ENCODE peak calls at places on chromosome 16, in six cellular contexts. Q, M, H, W, K and C are unnamed samples.
A peak's percentile ranks its signal among the peaks of the same experiment; 100 is the strongest.

GRCh38 chr16:30054959-30055553 is 10.5 kb upstream of the ALDOA start:
- DNase-seq in Q (no peak), M (peak; percentile 67), H (peak; percentile 79), W (no peak), K (no peak), C (no peak)

GRCh38 chr16:26263406-26263805 is 571.6 kb downstream of the HS3ST4 start:
- DNase-seq in Q (no peak), M (no peak), H (no peak), W (no peak), K (no peak), C (no peak)

GRCh38 chr16:5187402-5187952 is 89.9 kb upstream of the EEF2KMT start:
- DNase-seq in Q (no peak), M (no peak), H (no peak), W (no peak), K (no peak), C (no peak)

GRCh38 chr16:19771040-19771439 is 53.0 kb downstream of the IQCK start:
- DNase-seq in Q (no peak), M (no peak), H (no peak), W (no peak), K (no peak), C (no peak)

GRCh38 chr16:61892531-61892930 is 143.7 kb downstream of the CDH8 start:
- DNase-seq in Q (no peak), M (no peak), H (no peak), W (no peak), K (no peak), C (no peak)

GRCh38 chr16:55513616-55514015 is 4.7 kb downstream of the LPCAT2 start:
- DNase-seq in Q (no peak), M (no peak), H (no peak), W (no peak), K (no peak), C (no peak)

GRCh38 chr16:69717066-69717465 is 9.3 kb downstream of the NQO1 start:
- DNase-seq in Q (no peak), M (no peak), H (no peak), W (no peak), K (no peak), C (no peak)

GRCh38 chr16:89066746-89067145 is 26.9 kb upstream of the ACSF3 start:
- DNase-seq in Q (no peak), M (no peak), H (no peak), W (no peak), K (no peak), C (no peak)

GRCh38 chr16:67966549-67967182 is 1.8 kb downstream of the SLC12A4 start:
- DNase-seq in Q (no peak), M (no peak), H (no peak), W (no peak), K (peak; percentile 48), C (no peak)

GRCh38 chr16:29806096-29806579 is at the start of gene MAZ:
- DNase-seq in Q (no peak), M (no peak), H (no peak), W (no peak), K (no peak), C (no peak)

GRCh38 chr16:11726008-11726407 is 16.6 kb downstream of the TXNDC11 start:
- DNase-seq in Q (no peak), M (peak; percentile 40), H (no peak), W (no peak), K (no peak), C (no peak)

GRCh38 chr16:9058211-9058610 is 33.2 kb upstream of the HAPSTR1 start:
- DNase-seq in Q (no peak), M (no peak), H (no peak), W (no peak), K (no peak), C (no peak)

GRCh38 chr16:79265701-79266100 is 334.8 kb downstream of the MAF start:
- DNase-seq in Q (no peak), M (no peak), H (no peak), W (no peak), K (no peak), C (no peak)

GRCh38 chr16:54331241-54332002 is 44.8 kb upstream of the IRX3 start:
- DNase-seq in Q (peak; percentile 32), M (no peak), H (peak; percentile 58), W (no peak), K (no peak), C (no peak)
- TF ChIP-seq CTCF in Q (no peak), M (no peak), H (no peak), W (no peak), K (no peak), C (no peak)

DNA sequence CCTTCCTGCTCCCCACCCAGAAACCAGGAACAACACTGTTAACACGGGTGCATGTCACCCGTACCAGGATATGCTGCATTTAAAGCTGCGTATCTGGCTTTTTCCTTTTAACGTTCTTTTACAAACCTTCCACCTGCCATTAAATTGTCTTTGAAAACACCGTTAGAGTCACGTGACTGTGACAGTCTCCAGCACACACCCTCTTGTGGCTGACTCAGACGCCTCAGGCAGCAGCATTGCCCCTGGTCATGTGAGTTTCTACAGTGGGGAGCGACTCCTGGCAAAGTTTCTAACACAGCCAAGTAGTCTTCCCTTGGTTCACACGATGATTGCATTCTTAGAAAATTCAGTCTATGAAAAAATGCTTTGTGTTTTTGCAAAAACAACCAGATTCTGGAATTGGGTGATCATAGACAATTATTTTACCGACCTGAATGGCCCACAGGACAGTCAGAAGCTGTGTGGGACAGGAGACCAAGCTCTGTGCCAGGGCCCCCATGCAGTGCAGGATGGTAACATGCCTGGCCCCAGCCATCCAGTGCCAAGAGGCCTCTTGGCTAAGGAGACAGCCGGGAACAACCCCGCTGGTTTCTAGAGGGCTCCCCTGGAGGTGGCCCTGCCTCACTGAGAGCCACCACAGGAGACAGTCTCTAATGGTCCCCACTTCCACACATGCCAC is 199.1 kb downstream of the KATNIP start:
- DNase-seq in Q (no peak), M (peak; percentile 79), H (no peak), W (peak; percentile 33), K (peak; percentile 76), C (peak; percentile 78)
- TF ChIP-seq CTCF in Q (no peak), M (peak; percentile 27), H (no peak), W (no peak), K (peak; percentile 7), C (peak; percentile 32)

DNA sequence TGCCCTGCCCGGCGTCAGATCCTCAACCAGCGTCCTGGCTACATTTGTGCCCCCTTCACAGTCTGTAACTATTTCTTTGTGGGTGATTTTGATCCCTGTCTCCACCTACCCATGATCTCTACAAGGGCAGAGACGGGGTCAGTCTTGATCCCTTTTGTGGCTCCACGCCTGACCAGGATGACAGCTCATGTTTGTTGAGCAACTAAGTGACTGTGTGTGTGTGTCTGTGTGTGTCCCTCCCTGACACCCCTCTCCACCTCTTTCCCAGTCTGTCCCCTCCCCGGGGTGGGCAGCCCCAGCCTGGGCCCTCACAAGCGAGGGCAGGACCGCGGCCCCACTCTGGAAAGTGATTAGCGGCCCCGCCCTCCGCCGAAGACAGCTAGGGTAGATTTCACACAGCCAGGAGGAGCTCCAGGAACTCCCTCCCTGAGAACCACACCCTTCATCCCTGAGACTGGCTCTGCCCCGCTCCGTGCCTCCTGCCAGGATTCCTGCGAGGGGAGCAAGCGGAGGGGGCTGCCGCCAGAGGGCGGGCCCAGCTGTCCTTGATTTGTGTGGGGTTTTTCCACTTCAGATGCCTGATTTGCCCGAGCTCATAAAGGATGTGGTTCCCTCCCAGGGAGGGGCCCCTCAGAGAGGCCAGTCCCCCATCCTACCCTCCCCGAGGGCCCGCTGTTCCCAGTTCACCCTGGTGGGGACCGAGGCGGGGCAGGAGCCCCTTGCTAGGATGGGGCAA is 5.3 kb upstream of the HS3ST6 start:
- DNase-seq in Q (no peak), M (peak; percentile 74), H (peak; percentile 77), W (no peak), K (peak; percentile 49), C (no peak)
- TF ChIP-seq CTCF in Q (no peak), M (no peak), H (peak; percentile 67), W (no peak), K (peak; percentile 17), C (peak; percentile 53)

DNA sequence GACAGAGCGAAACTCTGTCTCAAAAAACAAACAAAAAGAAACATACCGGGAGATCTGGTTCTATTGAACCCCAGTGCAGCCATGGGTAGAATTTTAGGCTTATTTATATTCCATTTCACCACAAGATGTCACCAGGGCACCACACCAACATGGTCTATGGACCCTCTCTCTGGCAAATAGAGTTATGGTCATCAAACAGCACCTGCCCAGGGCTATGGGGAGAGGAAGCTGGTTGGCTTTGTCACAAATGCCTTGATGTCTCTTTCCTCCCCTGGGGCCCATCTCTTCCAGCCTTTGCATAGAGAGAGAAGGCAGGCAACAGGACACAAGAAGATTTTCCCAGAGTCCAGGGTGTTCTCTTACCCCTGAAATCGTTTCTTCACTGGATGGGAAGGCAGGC is 128.4 kb downstream of the WWOX start:
- DNase-seq in Q (no peak), M (no peak), H (peak; percentile 27), W (no peak), K (no peak), C (no peak)
- TF ChIP-seq CTCF in Q (no peak), M (no peak), H (no peak), W (peak; percentile 27), K (no peak), C (no peak)

GRCh38 chr16:84663433-84664101 is 15.3 kb downstream of the KLHL36 start:
- DNase-seq in Q (no peak), M (no peak), H (no peak), W (no peak), K (no peak), C (no peak)
- TF ChIP-seq CTCF in Q (no peak), M (no peak), H (no peak), W (no peak), K (no peak), C (no peak)